ENCODE peak calls at places on chromosomes 16 and 17, in seven cellular contexts. Z, J, Y, M, P, T and K are unnamed samples.

GRCh38 chr17:77641718-77642117 is 316.8 kb upstream of the TNRC6C start:
- DNase-seq in Z (no peak), J (no peak), Y (no peak), M (no peak), P (no peak), T (no peak), K (no peak)

GRCh38 chr16:15988268-15989013 is 39.0 kb downstream of the ABCC1 start:
- DNase-seq in Z (no peak), J (no peak), Y (no peak), M (no peak), P (no peak), T (no peak), K (no peak)

GRCh38 chr17:21025446-21025845 is 17.4 kb downstream of the USP22 start:
- DNase-seq in Z (no peak), J (no peak), Y (peak; percentile 55), M (no peak), P (no peak), T (no peak), K (no peak)

GRCh38 chr17:68033636-68034451 is 1.7 kb upstream of the KPNA2 start:
- DNase-seq in Z (no peak), J (no peak), Y (peak; percentile 42), M (no peak), P (no peak), T (no peak), K (no peak)

GRCh38 chr17:40727447-40728231 is 24.1 kb upstream of the KRT24 start:
- DNase-seq in Z (no peak), J (no peak), Y (peak; percentile 61), M (no peak), P (no peak), T (no peak), K (no peak)

GRCh38 chr17:48614904-48615211 is 234 bp downstream of the HOXB8 start:
- DNase-seq in Z (no peak), J (no peak), Y (no peak), M (no peak), P (no peak), T (no peak), K (no peak)

GRCh38 chr16:56478228-56479049 is 27.1 kb downstream of the OGFOD1 start:
- DNase-seq in Z (no peak), J (no peak), Y (no peak), M (no peak), P (no peak), T (no peak), K (no peak)

GRCh38 chr17:51796026-51796425 is 362.5 kb downstream of the CA10 start:
- DNase-seq in Z (no peak), J (no peak), Y (no peak), M (no peak), P (no peak), T (no peak), K (no peak)

GRCh38 chr16:63921737-63922136 is 1200.1 kb downstream of the CDH11 start:
- DNase-seq in Z (no peak), J (no peak), Y (peak; percentile 2), M (no peak), P (no peak), T (no peak), K (no peak)

GRCh38 chr16:63922563-63922962 is 1199.3 kb downstream of the CDH11 start:
- DNase-seq in Z (no peak), J (no peak), Y (peak; percentile 24), M (no peak), P (no peak), T (no peak), K (no peak)

GRCh38 chr16:63928421-63928820 is 1193.4 kb downstream of the CDH11 start:
- DNase-seq in Z (no peak), J (no peak), Y (no peak), M (no peak), P (no peak), T (no peak), K (no peak)

GRCh38 chr16:63925221-63925620 is 1196.6 kb downstream of the CDH11 start:
- DNase-seq in Z (no peak), J (no peak), Y (no peak), M (no peak), P (no peak), T (no peak), K (no peak)
- H3K27ac ChIP-seq in Z (no peak overlapping the region), J (no peak overlapping the region), Y (no peak overlapping the region), M (no peak overlapping the region), P (no peak overlapping the region), T (no peak overlapping the region), K (no peak overlapping the region)

DNA sequence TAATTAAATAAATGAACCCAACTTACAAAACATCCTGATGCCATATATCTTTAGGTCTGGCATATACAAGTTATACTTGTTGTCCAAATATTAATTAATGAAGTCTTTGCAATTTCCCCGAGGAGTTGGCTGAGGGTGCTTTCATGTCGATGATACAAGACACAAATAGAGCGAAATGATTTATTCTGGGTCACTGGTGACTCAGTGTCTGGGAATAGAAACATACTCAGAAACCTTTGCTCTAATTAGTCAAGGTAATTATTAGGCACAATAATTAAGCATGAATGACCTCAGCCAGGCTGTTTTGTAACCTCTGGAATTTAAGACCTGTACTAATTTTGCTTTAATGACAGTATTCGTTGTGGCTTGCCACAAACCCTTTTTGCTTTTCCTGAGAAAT is 37.0 kb upstream of the HAPSTR1 start:
- DNase-seq in Z (no peak), J (no peak), Y (peak; percentile 35), M (no peak), P (no peak), T (no peak), K (no peak)
- H3K4me1 ChIP-seq in Z (peaks cover 14% of the 10 kb centered on the region), J (no peaks in the 10 kb centered on the region), Y (peaks cover 18% of the 10 kb centered on the region), M (peaks cover 2% of the 10 kb centered on the region), P (no peaks in the 10 kb centered on the region), T (no peaks in the 10 kb centered on the region), K (peaks cover 15% of the 10 kb centered on the region)

DNA sequence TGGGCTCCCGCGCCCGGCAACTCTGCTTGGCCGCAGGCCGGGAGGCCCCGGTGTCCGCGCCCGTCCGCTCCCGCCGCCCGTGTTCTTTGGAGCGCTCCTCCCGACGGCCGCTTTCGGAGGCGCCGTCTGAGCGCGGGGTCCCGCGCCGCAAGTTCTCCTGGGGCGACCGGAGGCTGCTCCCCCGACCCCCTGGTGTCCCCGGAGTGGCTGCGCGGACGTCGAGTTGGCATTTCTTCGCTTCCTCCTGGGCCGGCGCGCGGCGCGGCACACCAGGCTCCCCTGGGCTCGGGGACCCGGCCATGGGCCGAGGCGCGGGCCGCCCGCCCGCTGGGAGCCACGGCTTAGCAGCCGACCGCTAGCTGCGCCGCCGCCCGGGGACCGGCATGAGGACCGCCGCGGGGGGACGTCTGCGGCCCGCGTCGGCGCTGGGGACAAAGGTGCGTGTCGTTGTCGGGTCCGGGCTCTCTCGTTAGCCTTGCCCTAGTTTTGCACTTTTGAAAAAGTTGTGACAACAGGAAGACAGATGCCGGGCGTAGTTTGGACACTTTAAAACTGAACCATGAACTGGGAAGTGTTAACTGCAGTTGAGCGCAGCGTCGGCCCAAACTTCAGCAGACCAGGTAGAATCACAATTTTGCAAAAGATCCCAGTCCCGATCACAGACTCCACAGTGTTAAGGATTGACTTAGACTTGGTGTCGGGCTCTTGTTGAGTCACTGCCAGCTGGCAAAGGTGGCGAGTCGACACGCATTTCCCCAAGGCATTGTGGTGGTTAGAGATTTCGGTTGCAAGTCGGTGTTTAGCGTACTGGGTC is 700 bp downstream of the UBN1 start:
- DNase-seq in Z (peak; percentile 70), J (peak; percentile 79), Y (peak; percentile 80), M (no peak), P (peak; percentile 61), T (peak; percentile 61), K (peak; percentile 72)
- H3K27ac ChIP-seq in Z (peak overlapping the region; percentile 99), J (peak overlapping the region; percentile 95), Y (peak overlapping the region; percentile 91), M (peak overlapping the region; percentile 90), P (peak overlapping the region; percentile 98), T (peak overlapping the region; percentile 99), K (peak overlapping the region; percentile 97)

GRCh38 chr16:49534901-49535300 is 161.3 kb downstream of the C16orf78 start:
- DNase-seq in Z (no peak), J (no peak), Y (no peak), M (no peak), P (no peak), T (no peak), K (no peak)

GRCh38 chr16:49532873-49533272 is 159.3 kb downstream of the C16orf78 start:
- DNase-seq in Z (no peak), J (no peak), Y (no peak), M (no peak), P (no peak), T (no peak), K (no peak)

GRCh38 chr16:49531425-49531824 is 157.8 kb downstream of the C16orf78 start:
- DNase-seq in Z (no peak), J (no peak), Y (no peak), M (no peak), P (no peak), T (no peak), K (no peak)

GRCh38 chr16:49532243-49532870 is 158.8 kb downstream of the C16orf78 start:
- DNase-seq in Z (no peak), J (no peak), Y (no peak), M (no peak), P (no peak), T (no peak), K (no peak)

DNA sequence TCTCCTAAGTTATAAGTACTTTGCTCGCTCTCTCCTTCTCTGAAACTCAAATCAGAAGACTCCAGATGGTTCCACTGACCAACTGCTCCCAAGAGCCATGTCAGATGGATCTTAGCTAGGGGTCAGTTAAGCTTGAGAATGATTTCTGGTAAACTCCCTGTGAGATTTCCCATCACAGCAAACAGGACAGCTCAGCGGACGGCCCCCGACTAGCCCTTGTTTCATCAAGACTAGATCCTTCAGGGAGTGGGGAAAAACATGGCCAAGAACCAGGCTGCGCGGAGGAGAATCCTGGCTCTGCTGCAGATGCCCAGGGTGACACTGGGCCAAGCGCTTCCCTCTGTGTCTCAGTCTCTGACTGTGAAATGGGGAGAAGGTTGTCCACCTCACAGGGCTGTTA is 159.8 kb downstream of the C16orf78 start:
- DNase-seq in Z (no peak), J (no peak), Y (no peak), M (no peak), P (no peak), T (no peak), K (no peak)
- H3K4me1 ChIP-seq in Z (no peaks in the 10 kb centered on the region), J (peaks cover 1% of the 10 kb centered on the region), Y (no peaks in the 10 kb centered on the region), M (peaks cover 5% of the 10 kb centered on the region), P (no peaks in the 10 kb centered on the region), T (peaks cover 5% of the 10 kb centered on the region), K (no peaks in the 10 kb centered on the region)

GRCh38 chr16:67558859-67559258 is 3.5 kb upstream of the CTCF start:
- DNase-seq in Z (no peak), J (no peak), Y (no peak), M (peak; percentile 15), P (no peak), T (no peak), K (no peak)
- H3K27ac ChIP-seq in Z (no peak overlapping the region), J (no peak overlapping the region), Y (no peak overlapping the region), M (no peak overlapping the region), P (no peak overlapping the region), T (no peak overlapping the region), K (no peak overlapping the region)